ENCODE peak calls at places on chromosomes 16 and 17, in five cellular contexts. Z is PC-3, U is neural progenitor cell, C is HCT116, O is SK-N-SH. E is an unnamed sample.

GRCh38 chr17:74478369-74479100 is 12.1 kb downstream of the CD300A start:
- DNase-seq in Z (no peak), U (no peak), C (no peak), O (peak), E (no peak)

GRCh38 chr17:77444653-77445029 is 303.9 kb downstream of the SEC14L1 start:
- DNase-seq in Z (no peak), U (no peak), C (no peak), O (no peak), E (no peak)

GRCh38 chr17:19897108-19897854 is 29.5 kb upstream of the ULK2 start:
- DNase-seq in Z (peak), U (no peak), C (no peak), O (no peak), E (no peak)

GRCh38 chr16:29744541-29745101 is 1.2 kb downstream of the C16orf54 start:
- DNase-seq in Z (no peak), U (no peak), C (no peak), O (no peak), E (no peak)

GRCh38 chr17:55577011-55577586 is 65.8 kb upstream of the SMIM36 start:
- DNase-seq in Z (peak), U (no peak), C (no peak), O (no peak), E (peak)

GRCh38 chr16:10984509-10984908 is 40.1 kb downstream of the CLEC16A start:
- DNase-seq in Z (peak), U (no peak), C (no peak), O (no peak), E (peak)

GRCh38 chr16:12096162-12096781 is 119.7 kb downstream of the SNX29 start:
- DNase-seq in Z (peak), U (no peak), C (no peak), O (no peak), E (no peak)

GRCh38 chr17:50345443-50346312 is at the start of gene XYLT2:
- DNase-seq in Z (peak), U (peak), C (peak), O (peak), E (peak)

GRCh38 chr16:12646490-12647274 is 157.0 kb downstream of the CPPED1 start:
- DNase-seq in Z (no peak), U (no peak), C (no peak), O (peak), E (peak)

GRCh38 chr16:66923866-66924265 is 1.5 kb downstream of the RRAD start:
- DNase-seq in Z (no peak), U (no peak), C (no peak), O (no peak), E (no peak)
- H3K9ac ChIP-seq in Z (no peak), U (no peak), C (no peak), O (no peak), E (no peak)

GRCh38 chr16:57644383-57645014 is 16.1 kb downstream of the ADGRG1 start:
- DNase-seq in Z (no peak), U (no peak), C (no peak), O (no peak), E (no peak)

GRCh38 chr16:57643166-57643813 is 14.9 kb downstream of the ADGRG1 start:
- DNase-seq in Z (peak), U (no peak), C (no peak), O (no peak), E (no peak)

GRCh38 chr16:57645691-57646387 is 17.4 kb downstream of the ADGRG1 start:
- DNase-seq in Z (peak), U (no peak), C (no peak), O (no peak), E (no peak)

GRCh38 chr16:57642368-57643135 is 14.1 kb downstream of the ADGRG1 start:
- DNase-seq in Z (no peak), U (no peak), C (no peak), O (no peak), E (no peak)

DNA sequence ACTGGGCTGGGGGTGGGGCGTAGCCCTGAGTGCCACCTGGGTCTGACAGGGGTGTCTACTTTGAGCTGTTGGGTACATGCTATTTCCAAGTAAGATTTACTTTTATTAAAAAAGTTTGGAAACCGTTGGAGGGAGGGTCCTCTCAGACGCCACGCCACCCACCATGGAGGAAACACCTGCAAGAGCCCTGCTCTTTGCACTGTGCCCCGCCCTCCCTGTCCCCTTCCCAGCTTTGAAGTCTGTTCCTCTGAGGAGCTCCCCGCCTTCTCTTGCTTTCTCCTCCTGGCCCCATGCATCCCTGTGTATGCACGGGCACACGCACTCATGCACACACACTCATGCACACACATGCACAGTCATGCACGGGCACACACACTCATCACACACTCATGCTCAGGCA is 15.5 kb downstream of the ADGRG1 start:
- DNase-seq in Z (no peak), U (no peak), C (no peak), O (no peak), E (no peak)
- TF ChIP-seq EZH2phosphoT487 in Z (no peak), U (no peak), C (no peak), O (no peak), E (no peak)

DNA sequence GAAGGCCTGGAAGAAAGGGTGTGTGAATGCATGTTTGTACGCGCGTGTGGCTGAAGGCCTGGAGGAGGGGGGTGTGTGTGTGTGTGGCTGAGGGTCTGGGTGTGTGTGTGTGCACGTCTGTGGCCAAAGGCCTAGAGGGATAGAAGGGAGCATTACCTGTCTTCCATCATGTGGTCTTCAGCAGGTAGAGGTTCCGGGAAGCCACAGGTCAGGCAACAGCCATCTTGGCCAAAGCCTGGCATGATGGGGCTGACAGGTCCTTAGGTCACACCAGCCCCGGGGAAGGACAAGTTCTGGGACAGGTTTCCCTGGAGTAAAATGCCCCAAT is 5.3 kb downstream of the LITAFD start:
- DNase-seq in Z (no peak), U (no peak), C (no peak), O (no peak), E (no peak)
- TF ChIP-seq CTCF in Z (no peak), U (no peak), C (no peak), O (no peak), E (no peak)

DNA sequence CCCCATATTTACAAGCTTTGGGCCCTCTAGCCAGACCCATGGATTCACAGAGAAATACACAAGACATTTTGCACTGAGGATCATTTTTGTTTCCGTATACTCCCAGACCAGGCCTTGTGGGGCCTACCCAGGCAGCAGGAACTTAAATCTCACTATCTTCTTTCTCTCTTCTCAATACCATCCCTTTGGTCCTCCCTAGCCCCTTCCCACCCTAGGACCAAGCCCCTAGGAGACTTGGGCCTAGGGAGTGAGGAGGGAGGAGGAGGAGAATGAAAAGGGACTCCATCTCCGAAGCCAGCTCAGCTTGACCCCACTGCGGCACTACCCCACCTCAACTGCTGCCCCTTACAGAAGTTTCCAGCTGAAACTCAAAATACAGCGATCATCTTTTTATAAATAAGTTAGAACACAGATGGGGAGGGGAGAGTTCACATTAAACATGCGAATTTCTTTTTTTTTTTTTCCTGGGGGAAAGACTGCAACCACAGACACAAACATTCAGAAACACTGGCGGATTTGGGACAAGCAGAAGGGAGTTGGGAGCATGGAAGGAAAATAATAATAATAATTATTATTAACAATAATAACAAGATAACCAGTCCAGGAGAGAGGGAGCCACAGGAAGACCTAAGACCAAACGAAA is 1.5 kb upstream of the HOXB3 start:
- DNase-seq in Z (no peak), U (no peak), C (no peak), O (no peak), E (no peak)
- H3K9ac ChIP-seq in Z (no peak), U (no peak), C (no peak), O (no peak), E (no peak)

DNA sequence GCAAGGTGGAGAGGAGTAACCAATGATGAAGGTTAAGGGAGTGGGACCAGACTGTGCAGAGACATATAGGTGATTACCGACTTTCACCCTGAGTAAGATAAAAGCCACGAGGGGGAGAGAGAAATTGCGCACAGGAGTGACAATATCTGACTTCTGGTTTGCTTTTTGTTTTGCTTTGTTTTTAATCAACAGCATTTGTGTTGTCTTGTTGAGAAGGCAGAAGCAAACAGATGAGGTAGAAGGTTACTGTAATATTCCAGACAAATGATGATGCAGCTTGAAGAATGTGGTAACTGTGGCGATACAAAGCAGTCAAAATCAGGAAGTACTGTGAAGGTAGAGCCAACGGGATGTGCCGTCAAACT is 7.5 kb downstream of the PELP1 start:
- DNase-seq in Z (no peak), U (no peak), C (no peak), O (no peak), E (no peak)
- TF ChIP-seq EZH2phosphoT487 in Z (no peak), U (no peak), C (no peak), O (no peak), E (no peak)

GRCh38 chr17:565506-565905 is 149.1 kb downstream of the VPS53 start:
- DNase-seq in Z (no peak), U (no peak), C (no peak), O (peak), E (no peak)
- TF ChIP-seq CTCF in Z (peak), U (peak), C (peak), O (peak), E (no peak)

GRCh38 chr17:75502072-75502745 is 13.1 kb downstream of the CASKIN2 start:
- DNase-seq in Z (no peak), U (no peak), C (no peak), O (no peak), E (no peak)

GRCh38 chr17:75499313-75500022 is 15.9 kb downstream of the CASKIN2 start:
- DNase-seq in Z (no peak), U (no peak), C (no peak), O (peak), E (no peak)

GRCh38 chr17:75498726-75499213 is 16.6 kb downstream of the CASKIN2 start:
- DNase-seq in Z (peak), U (no peak), C (no peak), O (peak), E (no peak)

GRCh38 chr17:75501378-75502071 is 13.8 kb downstream of the CASKIN2 start:
- DNase-seq in Z (no peak), U (no peak), C (no peak), O (peak), E (no peak)

DNA sequence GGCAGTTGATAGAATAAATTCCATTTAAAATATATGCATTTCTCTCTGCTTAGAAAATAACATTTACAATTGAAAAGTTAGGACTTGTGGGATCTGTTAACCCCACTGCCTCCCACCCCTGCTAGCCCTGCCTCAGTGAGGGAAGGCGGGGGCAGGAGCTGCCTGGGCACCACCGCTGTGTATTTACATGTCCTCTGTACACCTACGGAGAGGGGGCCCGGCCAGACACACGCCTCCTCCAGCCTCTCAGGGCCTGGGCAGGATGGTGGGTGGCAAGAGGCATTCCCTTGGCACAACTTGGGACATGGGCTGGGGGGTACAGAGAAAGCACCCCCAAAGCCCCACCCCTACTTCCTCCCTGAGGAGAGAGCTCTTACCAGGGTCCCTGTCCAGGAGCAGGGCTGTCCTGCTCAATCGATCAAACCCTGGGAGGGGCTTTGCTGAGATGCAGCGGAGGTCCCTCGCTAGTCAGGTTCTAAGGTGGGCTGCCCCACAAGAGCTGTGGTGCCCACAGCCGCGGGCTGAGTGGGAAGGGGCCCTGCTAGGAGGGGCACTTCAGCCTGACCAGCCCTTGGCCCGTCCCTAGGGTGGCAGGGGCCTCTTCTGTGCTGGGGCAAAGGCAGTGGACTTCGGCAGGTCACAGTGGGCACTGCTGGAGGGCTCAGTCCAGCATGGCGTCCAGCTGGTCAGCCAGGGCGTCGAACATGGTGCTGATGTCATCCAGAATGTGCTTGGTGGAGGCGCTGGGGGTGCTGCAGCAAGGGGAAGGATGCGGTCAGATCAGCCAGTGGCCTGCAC is 14.7 kb downstream of the CASKIN2 start:
- DNase-seq in Z (no peak), U (no peak), C (no peak), O (peak), E (no peak)
- H3K9ac ChIP-seq in Z (no peak), U (no peak), C (no peak), O (no peak), E (no peak)

DNA sequence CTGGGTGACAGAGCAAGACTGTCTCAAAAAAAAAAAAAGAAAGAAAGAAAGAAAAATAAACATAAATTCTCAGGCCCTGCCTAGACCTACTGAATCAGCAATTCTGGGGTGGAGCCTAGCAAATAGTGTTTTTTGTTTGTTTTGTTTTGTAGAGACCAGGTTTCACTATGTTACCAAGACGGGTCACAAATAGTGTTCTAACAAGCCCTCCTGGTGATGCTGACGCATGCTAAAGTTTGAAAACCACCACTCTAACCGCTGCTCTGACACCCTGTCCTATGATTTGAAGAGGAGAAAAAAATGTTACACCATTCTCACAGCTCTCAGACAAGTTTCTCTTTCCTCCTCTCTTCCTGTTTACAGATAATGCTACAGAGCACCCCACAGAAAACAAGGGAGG is 1.5 kb downstream of the MRPL10 start:
- DNase-seq in Z (no peak), U (no peak), C (no peak), O (no peak), E (peak)
- TF ChIP-seq EZH2phosphoT487 in Z (no peak), U (no peak), C (no peak), O (no peak), E (no peak)

GRCh38 chr17:71234349-71234748 is 886.5 kb upstream of the SOX9 start:
- DNase-seq in Z (no peak), U (no peak), C (no peak), O (no peak), E (peak)

GRCh38 chr17:71232801-71233559 is 887.8 kb upstream of the SOX9 start:
- DNase-seq in Z (no peak), U (no peak), C (no peak), O (no peak), E (no peak)

GRCh38 chr17:71237903-71238538 is 882.8 kb upstream of the SOX9 start:
- DNase-seq in Z (peak), U (no peak), C (peak), O (peak), E (no peak)
- TF ChIP-seq CTCF in Z (peak), U (no peak), C (peak), O (peak), E (no peak)

GRCh38 chr17:65627108-65627507 is 65.7 kb upstream of the AXIN2 start:
- DNase-seq in Z (peak), U (no peak), C (no peak), O (no peak), E (no peak)

GRCh38 chr17:65628637-65629036 is 67.2 kb upstream of the AXIN2 start:
- DNase-seq in Z (no peak), U (no peak), C (no peak), O (no peak), E (no peak)

GRCh38 chr17:65629234-65629690 is 67.8 kb upstream of the AXIN2 start:
- DNase-seq in Z (no peak), U (no peak), C (no peak), O (no peak), E (no peak)

GRCh38 chr17:65630502-65630901 is 69.1 kb upstream of the AXIN2 start:
- DNase-seq in Z (no peak), U (no peak), C (no peak), O (no peak), E (no peak)

GRCh38 chr17:65627892-65628622 is 66.6 kb upstream of the AXIN2 start:
- DNase-seq in Z (peak), U (no peak), C (no peak), O (no peak), E (peak)
- H3K9ac ChIP-seq in Z (peak), U (no peak), C (no peak), O (no peak), E (no peak)

E was measured in MM.1S.